ENCODE peak calls at places on chromosomes 12 and 14, in six cellular contexts. D, B, I, A, P and J are unnamed samples.

GRCh38 chr12:91958816-91959215 is 186.8 kb downstream of the BTG1 start:
- DNase-seq in D (no peak), B (no peak), I (no peak), A (no peak), P (peak), J (no peak)

GRCh38 chr12:75086086-75087038 is 123.3 kb downstream of the KCNC2 start:
- DNase-seq in D (no peak), B (no peak), I (no peak), A (no peak), P (peak), J (no peak)

GRCh38 chr12:131119936-131120335 is 166.2 kb downstream of the ADGRD1 start:
- DNase-seq in D (no peak), B (no peak), I (no peak), A (no peak), P (no peak), J (no peak)

GRCh38 chr14:39492267-39492666 is 60.0 kb upstream of the FBXO33 start:
- DNase-seq in D (no peak), B (no peak), I (no peak), A (peak), P (peak), J (no peak)

GRCh38 chr12:64610092-64610659 is at the start of gene RASSF3:
- DNase-seq in D (peak), B (no peak), I (peak), A (peak), P (no peak), J (peak)

GRCh38 chr12:19837543-19837942 is 398.3 kb downstream of the AEBP2 start:
- DNase-seq in D (no peak), B (no peak), I (no peak), A (no peak), P (no peak), J (no peak)

GRCh38 chr12:115599251-115599811 is 678.2 kb downstream of the MED13L start:
- DNase-seq in D (no peak), B (no peak), I (no peak), A (no peak), P (no peak), J (no peak)

GRCh38 chr12:121533391-121534090 is 47.3 kb downstream of the KDM2B start:
- DNase-seq in D (no peak), B (no peak), I (no peak), A (no peak), P (no peak), J (no peak)

GRCh38 chr12:79069009-79069408 is 204.4 kb downstream of the SYT1 start:
- DNase-seq in D (no peak), B (no peak), I (no peak), A (no peak), P (no peak), J (no peak)

GRCh38 chr12:14460212-14460841 is 94.8 kb downstream of the ATF7IP start:
- DNase-seq in D (no peak), B (no peak), I (no peak), A (no peak), P (no peak), J (no peak)

GRCh38 chr12:100904270-100904669 is 109.7 kb downstream of the ANO4 start:
- DNase-seq in D (no peak), B (no peak), I (no peak), A (no peak), P (no peak), J (no peak)

GRCh38 chr12:110750784-110751461 is 8.2 kb upstream of the PPP1CC start:
- DNase-seq in D (no peak), B (no peak), I (no peak), A (no peak), P (peak), J (no peak)

GRCh38 chr12:6644903-6645302 is 2.3 kb downstream of the ACRBP start:
- DNase-seq in D (no peak), B (no peak), I (no peak), A (no peak), P (no peak), J (no peak)

GRCh38 chr14:67859169-67859749 is 39.7 kb downstream of the RAD51B start:
- DNase-seq in D (no peak), B (no peak), I (no peak), A (no peak), P (no peak), J (no peak)

GRCh38 chr12:1634590-1635191 is 5.7 kb downstream of the WNT5B start:
- DNase-seq in D (peak), B (peak), I (peak), A (peak), P (peak), J (peak)

GRCh38 chr12:57236925-57237652 is 7.6 kb downstream of the SHMT2 start:
- DNase-seq in D (no peak), B (no peak), I (no peak), A (no peak), P (no peak), J (no peak)

GRCh38 chr14:77028384-77029246 is at the start of gene IRF2BPL:
- DNase-seq in D (peak), B (peak), I (peak), A (peak), P (peak), J (peak)

GRCh38 chr14:77026166-77026929 is 2.2 kb downstream of the IRF2BPL start:
- DNase-seq in D (no peak), B (no peak), I (peak), A (no peak), P (no peak), J (peak)

GRCh38 chr14:77025744-77026165 is 2.8 kb downstream of the IRF2BPL start:
- DNase-seq in D (no peak), B (no peak), I (no peak), A (no peak), P (no peak), J (peak)

GRCh38 chr14:77026930-77027537 is 1.5 kb downstream of the IRF2BPL start:
- DNase-seq in D (no peak), B (no peak), I (peak), A (no peak), P (no peak), J (peak)

GRCh38 chr14:77027538-77028383 is 747 bp downstream of the IRF2BPL start:
- DNase-seq in D (peak), B (no peak), I (peak), A (no peak), P (no peak), J (peak)
- TF ChIP-seq CTCF in D (peak), B (peak), I (no peak), A (peak), P (no peak), J (peak)

DNA sequence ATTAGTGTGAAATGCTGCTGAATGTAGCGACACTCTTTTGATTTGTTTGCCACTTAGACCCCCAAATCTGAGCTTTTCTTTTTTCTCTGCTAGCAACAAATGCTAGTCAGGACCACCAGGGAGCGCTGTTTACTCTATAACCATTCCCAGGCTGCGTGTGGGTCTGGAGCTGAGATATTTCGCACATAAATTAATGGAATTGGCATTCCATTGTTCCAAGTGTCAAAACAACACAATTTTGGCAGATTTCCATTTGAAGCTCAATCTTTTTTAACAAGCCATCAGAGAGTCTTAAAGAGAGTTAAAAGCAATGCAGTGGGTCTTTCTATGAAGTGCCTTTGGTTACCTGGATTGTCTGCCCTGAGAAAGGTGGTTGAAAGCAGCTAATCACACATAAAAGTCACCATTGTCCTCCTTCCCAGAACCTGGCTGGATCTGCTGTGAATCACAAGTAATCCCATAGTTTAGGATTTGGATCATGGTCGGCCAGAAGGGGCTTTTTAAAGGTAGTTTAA is 7.4 kb upstream of the TMEM132C start:
- DNase-seq in D (no peak), B (no peak), I (no peak), A (no peak), P (no peak), J (no peak)
- TF ChIP-seq CTCF in D (peak), B (peak), I (no peak), A (no peak), P (peak), J (peak)

GRCh38 chr12:108689314-108690190 is 41.8 kb downstream of the CORO1C start:
- DNase-seq in D (no peak), B (no peak), I (no peak), A (no peak), P (no peak), J (peak)
- TF ChIP-seq CTCF in D (no peak), B (peak), I (no peak), A (no peak), P (no peak), J (peak)

DNA sequence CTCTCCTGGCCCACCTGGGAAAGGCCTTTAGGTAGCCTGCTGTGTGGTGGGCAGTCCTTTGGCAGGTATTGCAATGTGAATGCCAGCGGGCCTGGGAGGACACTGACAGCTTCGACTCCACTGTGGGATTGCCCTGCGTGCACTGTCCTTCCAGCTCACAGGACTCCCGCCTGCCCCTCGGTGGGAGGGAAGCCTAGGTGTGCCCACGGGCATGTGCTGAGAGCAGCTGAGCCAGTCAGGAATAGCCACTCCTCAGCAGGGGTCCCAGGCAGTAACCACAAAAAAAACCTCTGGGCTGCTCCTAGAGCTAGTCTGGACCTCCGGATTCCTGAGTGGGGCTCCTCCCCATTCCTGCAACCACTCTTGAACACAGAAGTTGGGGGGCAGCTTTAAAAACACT is 278.2 kb downstream of the FOXN3 start:
- DNase-seq in D (no peak), B (no peak), I (no peak), A (no peak), P (peak), J (no peak)
- TF ChIP-seq CTCF in D (no peak), B (no peak), I (no peak), A (no peak), P (no peak), J (no peak)

GRCh38 chr12:22712083-22712482 is 87.1 kb downstream of the ETNK1 start:
- DNase-seq in D (no peak), B (no peak), I (no peak), A (no peak), P (no peak), J (no peak)

GRCh38 chr12:22715254-22715653 is 90.3 kb downstream of the ETNK1 start:
- DNase-seq in D (no peak), B (no peak), I (no peak), A (no peak), P (no peak), J (no peak)

DNA sequence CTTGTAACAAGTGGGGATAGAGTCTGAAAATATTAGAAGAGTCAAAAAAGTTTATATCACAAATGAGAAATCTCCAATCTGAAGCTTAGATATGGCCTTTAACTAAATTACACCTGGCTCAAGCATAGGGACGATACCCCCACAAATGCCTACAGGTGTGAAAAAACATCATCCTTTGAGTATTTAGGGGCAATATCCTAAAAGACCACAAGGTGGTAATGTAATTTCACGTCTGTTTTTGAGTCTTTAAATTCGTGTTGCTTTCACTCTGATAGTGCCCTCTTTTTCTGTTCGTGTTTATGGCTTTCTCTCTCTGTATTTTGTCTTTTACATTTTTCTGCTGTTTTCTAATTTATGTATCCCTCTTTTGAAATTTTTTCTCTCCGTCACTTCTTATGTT is 84.3 kb downstream of the ETNK1 start:
- DNase-seq in D (no peak), B (no peak), I (no peak), A (peak), P (peak), J (no peak)
- TF ChIP-seq CTCF in D (peak), B (peak), I (no peak), A (peak), P (peak), J (peak)

GRCh38 chr14:61282746-61283145 is 1.6 kb upstream of the TMEM30B start:
- DNase-seq in D (no peak), B (no peak), I (no peak), A (no peak), P (no peak), J (no peak)

GRCh38 chr14:61281911-61282310 is 773 bp upstream of the TMEM30B start:
- DNase-seq in D (no peak), B (no peak), I (no peak), A (no peak), P (no peak), J (no peak)

GRCh38 chr14:61280092-61280525 is 1.0 kb downstream of the TMEM30B start:
- DNase-seq in D (peak), B (no peak), I (peak), A (peak), P (no peak), J (no peak)

GRCh38 chr14:61281186-61281676 is at the start of gene TMEM30B:
- DNase-seq in D (peak), B (no peak), I (peak), A (peak), P (no peak), J (no peak)

DNA sequence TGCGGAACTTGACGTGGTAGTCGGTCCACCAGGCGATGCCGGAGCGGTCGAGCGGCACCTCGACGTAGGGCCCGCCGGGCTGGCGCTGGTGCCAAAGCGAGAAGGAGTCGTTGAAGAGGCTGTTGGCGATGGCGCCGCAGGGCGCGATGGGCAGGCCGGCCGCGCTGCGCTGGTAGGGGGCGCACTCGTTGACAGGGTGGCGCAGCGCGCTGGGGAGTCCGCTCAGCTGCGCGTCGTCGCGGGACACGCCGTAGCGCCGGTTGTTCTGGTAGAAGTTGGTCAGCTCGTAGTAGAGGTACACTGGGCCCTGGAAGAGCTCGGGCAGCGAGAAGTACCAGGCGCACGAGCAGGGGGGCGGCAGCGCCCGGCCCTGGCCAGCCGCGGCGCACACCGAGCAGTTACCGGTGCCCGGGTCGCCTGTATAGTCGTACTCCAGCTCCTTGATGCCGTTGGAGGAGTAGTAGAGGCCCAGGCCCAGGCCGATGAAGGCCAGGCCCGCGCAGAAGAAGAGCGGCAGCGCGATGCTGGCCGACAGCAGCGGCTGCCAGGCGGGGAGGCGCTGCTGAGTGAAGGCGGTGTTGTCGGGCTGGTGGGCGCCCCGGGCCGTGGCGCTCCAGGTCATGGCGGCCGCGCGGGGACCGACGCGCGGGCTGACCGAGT is 482 bp downstream of the TMEM30B start:
- DNase-seq in D (peak), B (no peak), I (peak), A (peak), P (no peak), J (peak)
- TF ChIP-seq CTCF in D (peak), B (peak), I (no peak), A (peak), P (peak), J (no peak)

DNA sequence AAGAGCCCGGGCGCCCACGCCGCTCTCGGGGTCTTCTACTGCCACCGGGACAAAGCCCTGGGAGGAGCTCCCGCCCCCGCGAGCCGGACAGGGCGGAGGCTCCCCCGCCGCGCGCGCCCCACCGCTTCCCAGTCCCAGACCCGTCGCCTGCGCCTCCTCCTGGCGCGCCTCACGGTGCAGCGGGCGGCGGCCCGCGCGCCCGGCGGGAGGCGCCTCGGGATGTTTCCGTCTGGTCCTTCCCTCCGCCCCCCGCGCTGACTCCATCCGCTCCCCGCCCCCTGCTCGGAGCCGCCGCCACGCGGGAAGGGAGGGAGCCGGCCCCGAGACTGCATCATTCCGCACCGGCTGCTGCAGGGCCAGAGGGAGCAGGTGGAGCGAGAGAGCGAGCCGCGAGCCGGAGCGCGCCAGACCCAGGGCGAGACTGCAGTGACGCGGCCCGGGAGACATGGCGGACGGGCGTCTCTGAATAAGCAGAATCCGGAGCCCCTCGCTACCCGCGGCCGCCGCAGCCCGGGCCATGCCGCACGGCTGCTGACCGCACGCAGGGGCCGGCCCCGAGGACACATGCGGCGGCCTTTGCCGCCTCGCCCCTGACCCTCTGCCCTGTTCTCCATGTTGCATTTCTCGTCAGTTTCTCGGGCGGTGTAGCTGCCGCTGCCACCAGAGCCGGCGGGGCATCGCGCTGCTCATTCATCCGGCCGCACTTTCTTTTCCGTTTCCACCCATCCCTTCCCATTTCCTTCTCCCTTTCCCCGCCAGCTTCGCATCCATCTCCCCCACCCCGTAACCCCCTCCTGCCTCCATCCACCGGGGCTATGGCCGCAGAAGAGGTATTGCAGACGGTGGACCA is at the start of gene BICD1:
- DNase-seq in D (peak), B (peak), I (peak), A (peak), P (peak), J (peak)
- TF ChIP-seq CTCF in D (peak), B (peak), I (no peak), A (peak), P (peak), J (peak)

DNA sequence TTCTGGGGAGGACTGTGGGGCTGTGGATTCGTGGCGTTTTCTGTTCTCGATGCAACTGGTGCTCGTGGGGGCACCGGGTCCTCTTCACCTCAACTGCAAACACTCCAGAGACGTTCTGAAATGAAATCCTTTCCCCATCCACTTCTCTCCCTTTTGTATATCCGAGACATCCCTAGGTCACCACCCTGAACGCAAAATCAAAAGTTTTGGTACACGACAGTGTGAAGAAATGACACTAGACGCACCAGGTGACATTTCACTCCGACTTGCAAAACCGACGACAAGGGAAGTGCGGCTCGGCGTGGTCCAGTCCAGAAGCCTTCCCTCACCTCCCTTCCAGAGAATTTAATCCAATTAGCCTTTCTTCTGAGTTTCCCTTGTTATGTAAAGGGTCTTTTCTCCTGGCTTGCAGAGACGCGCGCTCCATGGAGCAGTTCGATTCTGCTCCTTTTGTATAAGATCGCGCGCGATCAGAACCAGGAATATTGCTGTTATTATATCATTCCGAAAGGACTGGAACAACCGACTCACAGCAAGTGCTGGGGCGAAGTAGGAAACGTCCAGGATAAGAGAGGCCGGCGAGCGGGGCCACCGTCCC is 2.5 kb downstream of the RFX4 start:
- DNase-seq in D (no peak), B (no peak), I (no peak), A (no peak), P (no peak), J (no peak)
- TF ChIP-seq CTCF in D (no peak), B (no peak), I (no peak), A (no peak), P (no peak), J (no peak)

GRCh38 chr14:60332046-60332399 is 83.0 kb downstream of the PPM1A start:
- DNase-seq in D (no peak), B (no peak), I (no peak), A (no peak), P (no peak), J (no peak)
- TF ChIP-seq CTCF in D (no peak), B (no peak), I (no peak), A (peak), P (no peak), J (no peak)

GRCh38 chr14:59427653-59428578 is 37.3 kb downstream of the GPR135 start:
- DNase-seq in D (no peak), B (no peak), I (no peak), A (no peak), P (peak), J (no peak)

GRCh38 chr14:59425322-59425945 is 39.7 kb downstream of the GPR135 start:
- DNase-seq in D (no peak), B (no peak), I (no peak), A (no peak), P (no peak), J (no peak)

GRCh38 chr14:59429798-59430197 is 35.4 kb downstream of the GPR135 start:
- DNase-seq in D (no peak), B (no peak), I (no peak), A (no peak), P (no peak), J (no peak)

GRCh38 chr14:59424707-59425106 is 40.5 kb downstream of the GPR135 start:
- DNase-seq in D (no peak), B (no peak), I (no peak), A (no peak), P (no peak), J (no peak)

DNA sequence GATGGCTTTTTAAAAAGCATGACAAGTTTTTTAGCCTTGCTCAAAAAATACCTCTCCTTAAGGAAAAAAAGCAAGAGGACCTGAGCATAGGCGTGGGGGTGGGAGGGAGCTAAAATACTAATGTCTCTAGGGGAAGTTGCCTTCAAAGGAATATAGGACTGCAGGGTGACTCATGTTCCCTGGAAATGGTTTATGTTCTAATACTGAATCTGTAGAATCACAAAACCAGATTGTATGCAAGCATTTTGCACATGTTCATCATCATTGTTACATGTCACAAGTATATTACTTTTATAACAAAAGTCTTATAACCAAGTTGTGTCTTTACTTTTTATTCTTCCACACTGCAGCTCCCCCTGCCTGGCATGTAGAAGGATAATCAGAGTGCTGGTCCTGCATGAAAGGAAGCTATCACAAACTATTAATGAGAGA is 36.6 kb downstream of the GPR135 start:
- DNase-seq in D (no peak), B (no peak), I (no peak), A (peak), P (peak), J (no peak)
- TF ChIP-seq CTCF in D (peak), B (peak), I (no peak), A (no peak), P (peak), J (no peak)